ENCODE peak calls at places on chromosomes 2 and 18, in eight cellular contexts. U, O, Y, T, J, P, W and K are unnamed samples.

GRCh38 chr18:44826418-44827259 is 146.0 kb downstream of the SETBP1 start:
- DNase-seq in U (peak; percentile 88), Y (no peak), T (peak; percentile 95), P (no peak), W (peak; percentile 41), J (no peak), O (peak; percentile 98), K (no peak)

GRCh38 chr18:11260963-11261441 is 111.6 kb upstream of the PIEZO2 start:
- DNase-seq in O (peak; percentile 19), W (no peak), T (no peak), U (no peak), P (no peak), Y (no peak), J (no peak), K (no peak)

GRCh38 chr18:4453712-4454547 is 1.2 kb downstream of the DLGAP1 start:
- DNase-seq in J (peak; percentile 70), O (peak; percentile 5), P (peak; percentile 73), Y (peak; percentile 37), W (no peak), U (no peak), T (no peak), K (peak; percentile 71)

GRCh38 chr2:199471443-199472057 is 13.8 kb upstream of the SATB2 start:
- DNase-seq in J (peak; percentile 92), U (peak; percentile 70), W (peak; percentile 51), T (peak; percentile 63), Y (peak; percentile 78), O (peak; percentile 57), P (peak; percentile 89), K (peak; percentile 93)

GRCh38 chr2:151178187-151178586 is 83.5 kb downstream of the RBM43 start:
- DNase-seq in Y (no peak), O (no peak), P (no peak), J (no peak), T (no peak), W (no peak), U (no peak), K (no peak)

GRCh38 chr2:181904022-181904632 is 12.6 kb downstream of the ITPRID2 start:
- DNase-seq in T (peak; percentile 25), P (peak; percentile 4), W (no peak), O (peak; percentile 39), J (no peak), Y (no peak), U (no peak), K (no peak)

GRCh38 chr2:131040661-131041401 is 52.4 kb downstream of the FAM168B start:
- DNase-seq in W (no peak), O (no peak), P (no peak), T (no peak), J (peak; percentile 59), Y (no peak), U (peak; percentile 82), K (no peak)

GRCh38 chr2:23700627-23701026 is 226.3 kb downstream of the ATAD2B start:
- DNase-seq in J (no peak), W (no peak), O (no peak), U (no peak), P (no peak), Y (no peak), T (no peak), K (no peak)

GRCh38 chr2:70190086-70190412 is 770 bp downstream of the C2orf42 start:
- DNase-seq in U (no peak), Y (no peak), W (no peak), O (no peak), P (peak; percentile 9), T (peak; percentile 41), J (no peak), K (no peak)

DNA sequence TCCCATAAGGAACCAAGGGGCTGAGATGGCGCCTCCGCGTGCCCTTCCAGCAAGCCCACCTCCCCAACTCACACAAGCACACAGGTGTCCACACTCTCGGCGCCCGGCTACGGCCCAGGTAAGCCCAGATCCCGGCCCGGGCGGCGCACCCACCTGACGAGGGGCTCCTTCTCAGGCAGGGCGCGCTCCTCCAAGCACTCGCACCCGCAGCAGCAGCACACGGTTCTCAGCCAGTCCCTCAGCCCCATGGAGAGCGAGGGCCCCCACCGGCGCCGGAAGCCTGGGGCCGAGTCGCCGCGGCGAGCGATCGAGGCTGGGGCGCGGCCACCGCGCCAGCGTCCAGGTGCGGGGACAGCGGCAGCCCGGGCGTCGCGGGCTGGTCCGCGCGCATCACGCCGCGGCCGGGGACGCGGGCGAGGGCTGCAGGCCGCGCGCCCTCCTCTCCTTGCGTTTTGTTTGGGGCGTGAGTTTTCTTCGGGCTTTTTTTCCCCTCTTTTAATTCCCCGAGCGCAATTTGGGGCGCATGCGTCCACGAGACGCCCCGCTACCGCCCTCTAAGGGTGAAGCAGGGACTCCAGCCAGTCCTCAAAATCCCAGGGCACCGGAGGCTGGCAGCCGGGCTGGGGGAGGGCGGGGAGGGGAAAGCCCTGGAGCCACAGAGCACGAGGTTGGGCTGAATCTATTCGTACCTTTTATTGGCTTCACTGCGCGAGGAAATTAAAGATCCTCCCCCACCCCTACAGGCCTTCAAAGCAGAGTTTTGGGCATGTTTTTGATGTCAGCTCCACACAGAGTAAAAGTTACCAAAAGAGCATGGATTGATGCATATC is at the start of gene MREG:
- DNase-seq in W (peak; percentile 92), U (peak; percentile 78), J (peak; percentile 88), Y (peak; percentile 78), O (peak; percentile 50), P (peak; percentile 86), T (peak; percentile 56), K (peak; percentile 91)
- TF ChIP-seq CTCF in W (peak; percentile 74), U (peak; percentile 89), J (peak; percentile 73), Y (peak; percentile 71), O (peak; percentile 73), P (peak; percentile 52), T (peak; percentile 70), K (peak; percentile 66)

DNA sequence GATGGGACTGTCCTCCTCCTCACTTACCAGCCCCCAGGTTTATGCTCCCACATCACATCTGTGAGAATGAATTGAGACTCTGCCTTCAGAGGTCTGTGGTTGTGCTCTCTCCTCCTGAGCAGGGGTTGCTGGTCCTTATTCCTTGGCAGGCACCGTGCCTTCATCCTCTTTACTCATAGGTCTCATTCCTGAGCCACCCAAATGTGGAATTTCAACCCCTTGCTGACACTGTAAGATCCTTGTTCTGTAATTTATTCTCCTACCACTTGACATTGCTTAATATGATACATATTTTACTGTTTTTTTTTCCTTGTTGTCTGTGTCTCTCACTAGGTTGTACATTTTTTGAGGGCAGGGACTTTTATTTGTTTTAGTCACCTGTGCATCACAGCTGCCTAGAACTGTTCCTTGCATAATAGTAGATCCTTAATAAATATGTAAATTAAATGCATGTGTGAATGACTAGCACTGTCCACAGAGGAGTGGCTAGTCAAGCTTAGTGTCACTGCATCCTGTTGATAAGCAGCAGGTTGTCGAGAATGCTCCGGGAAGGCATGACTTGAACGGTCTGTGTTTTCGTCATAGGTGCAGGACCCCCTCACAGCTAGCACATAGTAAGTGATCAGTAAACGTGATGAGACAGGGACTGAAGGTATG is 180.6 kb downstream of the ZNF407 start:
- DNase-seq in W (no peak), J (no peak), T (peak; percentile 64), O (peak; percentile 54), Y (no peak), U (no peak), P (no peak), K (no peak)
- TF ChIP-seq CTCF in W (no peak), J (no peak), T (no peak), O (no peak), Y (no peak), U (no peak), P (no peak), K (no peak)

DNA sequence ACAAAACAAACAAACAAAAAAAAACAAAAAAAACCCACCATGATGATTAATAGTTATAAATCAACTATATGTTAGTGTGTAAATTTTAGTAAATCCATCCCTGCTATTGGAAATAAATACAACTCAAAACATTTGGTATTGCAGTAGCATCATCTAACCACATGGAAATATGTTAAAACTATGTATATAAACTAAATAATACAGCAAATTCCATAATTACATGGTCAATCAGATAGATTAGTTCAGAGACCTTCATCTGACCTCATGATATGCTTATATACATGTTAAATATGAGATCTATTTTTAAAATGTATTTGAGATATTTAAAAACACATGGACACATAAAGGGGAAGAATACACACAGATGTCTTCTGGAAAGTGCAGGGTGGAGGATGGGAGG is 384.2 kb downstream of the TMX3 start:
- DNase-seq in U (no peak), J (no peak), Y (no peak), O (no peak), P (no peak), T (no peak), W (no peak), K (no peak)
- TF ChIP-seq CTCF in U (no peak), J (peak; percentile 35), Y (no peak), O (no peak), P (no peak), T (no peak), W (no peak), K (peak; percentile 77)

GRCh38 chr2:101722878-101723277 is 25.4 kb downstream of the MAP4K4 start:
- DNase-seq in W (no peak), P (no peak), O (no peak), T (no peak), U (no peak), Y (no peak), J (no peak), K (no peak)

GRCh38 chr2:101723366-101724112 is 26.0 kb downstream of the MAP4K4 start:
- DNase-seq in U (no peak), P (no peak), Y (no peak), O (no peak), W (no peak), T (no peak), J (no peak), K (no peak)

GRCh38 chr2:101724113-101724450 is 26.6 kb downstream of the MAP4K4 start:
- DNase-seq in O (no peak), J (no peak), W (no peak), T (no peak), U (no peak), Y (no peak), P (no peak), K (no peak)

GRCh38 chr2:101725038-101725437 is 27.5 kb downstream of the MAP4K4 start:
- DNase-seq in U (no peak), P (no peak), Y (no peak), T (no peak), J (no peak), O (no peak), W (no peak), K (no peak)

DNA sequence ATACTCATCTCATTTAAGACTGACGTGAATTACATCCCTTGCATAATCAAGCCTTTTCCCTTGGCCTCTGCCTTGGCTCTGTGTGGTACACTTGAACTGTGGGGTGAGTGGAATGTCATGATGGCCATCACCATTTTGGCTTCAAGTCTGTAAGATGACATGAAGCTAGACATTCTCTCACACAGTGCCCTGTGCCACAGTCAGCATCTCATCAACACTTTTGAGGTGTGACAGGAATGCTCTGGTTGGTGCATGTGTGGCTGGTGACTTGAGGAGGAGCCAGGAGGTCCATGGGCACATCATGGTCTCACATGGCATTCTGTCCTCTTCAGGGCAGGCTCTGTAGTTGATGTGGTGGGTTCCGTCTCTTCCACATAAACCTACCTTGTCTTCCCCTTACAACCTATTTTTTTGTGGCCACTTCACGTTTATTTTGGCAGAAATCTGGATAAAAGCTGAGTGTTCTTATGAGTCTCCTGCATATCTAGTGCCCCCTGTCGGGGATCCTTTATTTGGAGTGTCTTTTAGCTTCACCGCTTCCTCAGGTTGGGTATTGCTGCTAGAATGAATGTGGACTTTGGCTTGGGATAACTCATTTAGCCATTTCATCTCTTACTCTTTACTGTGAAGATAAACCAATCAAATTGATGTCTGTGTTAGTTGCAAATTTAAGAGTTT is 28.1 kb downstream of the MAP4K4 start:
- DNase-seq in T (no peak), J (peak; percentile 41), W (no peak), U (no peak), O (no peak), Y (no peak), P (no peak), K (no peak)
- TF ChIP-seq CTCF in T (no peak), J (peak; percentile 78), W (peak; percentile 20), U (no peak), O (no peak), Y (no peak), P (peak; percentile 12), K (peak; percentile 36)

GRCh38 chr18:38790303-38790702 is 1224.7 kb upstream of the CELF4 start:
- DNase-seq in W (peak; percentile 3), P (no peak), Y (no peak), O (no peak), J (peak; percentile 32), U (no peak), T (no peak), K (no peak)
- TF ChIP-seq CTCF in W (peak; percentile 19), P (peak; percentile 12), Y (no peak), O (no peak), J (peak; percentile 71), U (no peak), T (no peak), K (no peak)